ENCODE peak calls at places on chromosome 5, in seven cellular contexts. One of them, this sample, is unnamed. For H3K9me3 and H3K4me1, the result is how much of the 10 kb centered on the place peaks cover.

GRCh38 chr5:131679911-131680310 is 44.9 kb upstream of the RAPGEF6 start:
- DNase-seq in H1: no peak
- DNase-seq in ovary: no peak
- DNase-seq in colonic mucosa: no peak
- DNase-seq in heart left ventricle: no peak
- DNase-seq in A549: no peak
- DNase-seq in right lobe of liver: no peak
- DNase-seq in this sample: no peak

GRCh38 chr5:170280090-170280493 is 17.5 kb downstream of the LCP2 start:
- DNase-seq in H1: no peak
- DNase-seq in ovary: no peak
- DNase-seq in colonic mucosa: no peak
- DNase-seq in heart left ventricle: no peak
- DNase-seq in A549: no peak
- DNase-seq in right lobe of liver: no peak
- DNase-seq in this sample: no peak

GRCh38 chr5:119340597-119341218 is 15.1 kb upstream of the TNFAIP8 start:
- DNase-seq in H1: no peak
- DNase-seq in ovary: no peak
- DNase-seq in colonic mucosa: no peak
- DNase-seq in heart left ventricle: no peak
- DNase-seq in A549: no peak
- DNase-seq in right lobe of liver: no peak
- DNase-seq in this sample: peak

GRCh38 chr5:115349001-115349817 is 52.8 kb upstream of the CCDC112 start:
- DNase-seq in H1: no peak
- DNase-seq in ovary: no peak
- DNase-seq in colonic mucosa: peak
- DNase-seq in heart left ventricle: no peak
- DNase-seq in A549: peak
- DNase-seq in right lobe of liver: peak
- DNase-seq in this sample: peak

GRCh38 chr5:1794896-1795290 is 4.7 kb downstream of the MRPL36 start:
- DNase-seq in H1: no peak
- DNase-seq in ovary: no peak
- DNase-seq in colonic mucosa: no peak
- DNase-seq in heart left ventricle: no peak
- DNase-seq in A549: no peak
- DNase-seq in right lobe of liver: no peak
- DNase-seq in this sample: no peak

GRCh38 chr5:134079748-134080581 is 34.5 kb upstream of the TCF7 start:
- DNase-seq in H1: no peak
- DNase-seq in ovary: no peak
- DNase-seq in colonic mucosa: no peak
- DNase-seq in heart left ventricle: no peak
- DNase-seq in A549: no peak
- DNase-seq in right lobe of liver: no peak
- DNase-seq in this sample: no peak

GRCh38 chr5:179549973-179550510 is 312 bp upstream of the RUFY1 start:
- DNase-seq in H1: peak
- DNase-seq in ovary: no peak
- DNase-seq in colonic mucosa: no peak
- DNase-seq in heart left ventricle: peak
- DNase-seq in A549: no peak
- DNase-seq in right lobe of liver: peak
- DNase-seq in this sample: no peak

GRCh38 chr5:74851684-74852353 is 14.4 kb downstream of the FAM169A start:
- DNase-seq in H1: no peak
- DNase-seq in ovary: no peak
- DNase-seq in colonic mucosa: no peak
- DNase-seq in heart left ventricle: no peak
- DNase-seq in A549: peak
- DNase-seq in right lobe of liver: no peak
- DNase-seq in this sample: no peak

GRCh38 chr5:84255318-84255717 is 129.4 kb downstream of the EDIL3 start:
- DNase-seq in H1: no peak
- DNase-seq in ovary: no peak
- DNase-seq in colonic mucosa: no peak
- DNase-seq in heart left ventricle: no peak
- DNase-seq in A549: peak
- DNase-seq in right lobe of liver: no peak
- DNase-seq in this sample: no peak

GRCh38 chr5:191036-191948 is at the start of gene LRRC14B:
- DNase-seq in H1: no peak
- DNase-seq in ovary: peak
- DNase-seq in colonic mucosa: no peak
- DNase-seq in heart left ventricle: peak
- DNase-seq in A549: no peak
- DNase-seq in right lobe of liver: peak
- DNase-seq in this sample: no peak

GRCh38 chr5:123035320-123035949 is 1.1 kb downstream of the PPIC start:
- DNase-seq in H1: peak
- DNase-seq in ovary: peak
- DNase-seq in colonic mucosa: peak
- DNase-seq in heart left ventricle: peak
- DNase-seq in A549: peak
- DNase-seq in right lobe of liver: peak
- DNase-seq in this sample: peak

GRCh38 chr5:170986598-170986997 is 124.8 kb downstream of the RANBP17 start:
- DNase-seq in H1: no peak
- DNase-seq in ovary: no peak
- DNase-seq in colonic mucosa: no peak
- DNase-seq in heart left ventricle: no peak
- DNase-seq in A549: peak
- DNase-seq in right lobe of liver: no peak
- DNase-seq in this sample: peak

GRCh38 chr5:36691993-36692392 is 85.6 kb downstream of the SLC1A3 start:
- DNase-seq in H1: no peak
- DNase-seq in ovary: no peak
- DNase-seq in colonic mucosa: no peak
- DNase-seq in heart left ventricle: peak
- DNase-seq in A549: no peak
- DNase-seq in right lobe of liver: no peak
- DNase-seq in this sample: no peak

GRCh38 chr5:89246252-89246651 is 363.3 kb upstream of the MEF2C start:
- DNase-seq in H1: no peak
- DNase-seq in ovary: no peak
- DNase-seq in colonic mucosa: no peak
- DNase-seq in heart left ventricle: no peak
- DNase-seq in A549: no peak
- DNase-seq in right lobe of liver: no peak
- DNase-seq in this sample: no peak

GRCh38 chr5:127887282-127887681 is 184.1 kb downstream of the CCDC192 start:
- DNase-seq in H1: no peak
- DNase-seq in ovary: no peak
- DNase-seq in colonic mucosa: no peak
- DNase-seq in heart left ventricle: no peak
- DNase-seq in A549: peak
- DNase-seq in right lobe of liver: no peak
- DNase-seq in this sample: no peak

GRCh38 chr5:178502401-178503100 is 87.6 kb downstream of the COL23A1 start:
- DNase-seq in H1: no peak
- DNase-seq in ovary: no peak
- DNase-seq in colonic mucosa: no peak
- DNase-seq in heart left ventricle: no peak
- DNase-seq in A549: no peak
- DNase-seq in right lobe of liver: no peak
- DNase-seq in this sample: no peak
- H3K9me3 ChIP-seq in H1: under half
- H3K9me3 ChIP-seq in ovary: under half
- H3K9me3 ChIP-seq in colonic mucosa: under half
- H3K9me3 ChIP-seq in heart left ventricle: under half
- H3K9me3 ChIP-seq in A549: under half
- H3K9me3 ChIP-seq in right lobe of liver: under half
- H3K9me3 ChIP-seq in this sample: under half

GRCh38 chr5:6517494-6517893 is 68.8 kb downstream of the UBE2QL1 start:
- DNase-seq in H1: no peak
- DNase-seq in ovary: no peak
- DNase-seq in colonic mucosa: no peak
- DNase-seq in heart left ventricle: no peak
- DNase-seq in A549: no peak
- DNase-seq in right lobe of liver: no peak
- DNase-seq in this sample: no peak

GRCh38 chr5:6518298-6519057 is 69.8 kb downstream of the UBE2QL1 start:
- DNase-seq in H1: no peak
- DNase-seq in ovary: no peak
- DNase-seq in colonic mucosa: no peak
- DNase-seq in heart left ventricle: no peak
- DNase-seq in A549: no peak
- DNase-seq in right lobe of liver: no peak
- DNase-seq in this sample: no peak

GRCh38 chr5:6522337-6522736 is 73.7 kb downstream of the UBE2QL1 start:
- DNase-seq in H1: no peak
- DNase-seq in ovary: no peak
- DNase-seq in colonic mucosa: no peak
- DNase-seq in heart left ventricle: no peak
- DNase-seq in A549: no peak
- DNase-seq in right lobe of liver: no peak
- DNase-seq in this sample: no peak

GRCh38 chr5:6520201-6520600 is 71.5 kb downstream of the UBE2QL1 start:
- DNase-seq in H1: no peak
- DNase-seq in ovary: no peak
- DNase-seq in colonic mucosa: no peak
- DNase-seq in heart left ventricle: no peak
- DNase-seq in A549: no peak
- DNase-seq in right lobe of liver: no peak
- DNase-seq in this sample: no peak

DNA sequence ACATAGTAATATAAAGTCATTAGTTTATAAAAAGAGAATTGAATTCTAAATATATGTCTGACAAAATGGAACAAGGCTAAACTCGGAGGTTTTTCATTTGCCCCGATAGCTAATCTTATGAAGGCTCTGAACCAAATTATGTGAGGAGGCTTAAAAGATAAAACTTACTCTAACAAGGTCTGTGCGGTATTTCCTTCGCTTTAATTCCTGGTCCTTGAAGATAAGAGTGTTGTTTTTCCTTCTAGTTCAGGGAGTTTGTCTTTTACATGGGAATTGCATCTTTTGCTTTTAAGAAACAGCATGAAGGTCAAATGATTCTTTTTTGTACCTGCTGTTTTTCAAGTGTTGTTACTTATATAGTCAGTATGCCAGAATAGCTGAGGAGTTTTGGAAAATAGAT is 68.2 kb downstream of the UBE2QL1 start:
- DNase-seq in H1: no peak
- DNase-seq in ovary: no peak
- DNase-seq in colonic mucosa: no peak
- DNase-seq in heart left ventricle: no peak
- DNase-seq in A549: no peak
- DNase-seq in right lobe of liver: no peak
- DNase-seq in this sample: no peak
- H3K4me3 ChIP-seq in H1: no peak
- H3K4me3 ChIP-seq in ovary: no peak
- H3K4me3 ChIP-seq in colonic mucosa: no peak
- H3K4me3 ChIP-seq in heart left ventricle: no peak
- H3K4me3 ChIP-seq in A549: no peak
- H3K4me3 ChIP-seq in right lobe of liver: no peak
- H3K4me3 ChIP-seq in this sample: no peak

GRCh38 chr5:172798422-172799215 is 27.6 kb upstream of the DUSP1 start:
- DNase-seq in H1: no peak
- DNase-seq in ovary: no peak
- DNase-seq in colonic mucosa: no peak
- DNase-seq in heart left ventricle: peak
- DNase-seq in A549: peak
- DNase-seq in right lobe of liver: no peak
- DNase-seq in this sample: no peak
- H3K4me1 ChIP-seq in H1: under half
- H3K4me1 ChIP-seq in ovary: under half
- H3K4me1 ChIP-seq in colonic mucosa: under half
- H3K4me1 ChIP-seq in heart left ventricle: under half
- H3K4me1 ChIP-seq in A549: half or more
- H3K4me1 ChIP-seq in right lobe of liver: under half
- H3K4me1 ChIP-seq in this sample: under half

GRCh38 chr5:61590473-61590872 is 258.4 kb downstream of the ZSWIM6 start:
- DNase-seq in H1: no peak
- DNase-seq in ovary: no peak
- DNase-seq in colonic mucosa: no peak
- DNase-seq in heart left ventricle: no peak
- DNase-seq in A549: no peak
- DNase-seq in right lobe of liver: no peak
- DNase-seq in this sample: no peak
- H3K9me3 ChIP-seq in H1: under half
- H3K9me3 ChIP-seq in ovary: under half
- H3K9me3 ChIP-seq in colonic mucosa: under half
- H3K9me3 ChIP-seq in heart left ventricle: under half
- H3K9me3 ChIP-seq in A549: under half
- H3K9me3 ChIP-seq in right lobe of liver: under half
- H3K9me3 ChIP-seq in this sample: under half

GRCh38 chr5:132766020-132766805 is 10.8 kb downstream of the SEPTIN8 start:
- DNase-seq in H1: no peak
- DNase-seq in ovary: no peak
- DNase-seq in colonic mucosa: no peak
- DNase-seq in heart left ventricle: no peak
- DNase-seq in A549: no peak
- DNase-seq in right lobe of liver: no peak
- DNase-seq in this sample: no peak
- H3K4me3 ChIP-seq in H1: no peak
- H3K4me3 ChIP-seq in ovary: no peak
- H3K4me3 ChIP-seq in colonic mucosa: no peak
- H3K4me3 ChIP-seq in heart left ventricle: no peak
- H3K4me3 ChIP-seq in A549: no peak
- H3K4me3 ChIP-seq in right lobe of liver: no peak
- H3K4me3 ChIP-seq in this sample: no peak

This sample was measured in small intestine.